ENCODE peak calls at places on chromosomes 12 and 14, in eight cellular contexts. M is heart right ventricle, L is brain microvascular endothelial cell, F is cardiac fibroblast, Q is H1, H is lung, K is astrocyte, I is neural progenitor cell. T is an unnamed sample.

GRCh38 chr14:92880851-92881250 is 42.1 kb upstream of the CHGA start:
- DNase-seq in M (no peak), K (peak; percentile 2), I (peak; percentile 69), F (peak; percentile 69), Q (peak; percentile 58), H (no peak), L (peak; percentile 17), T (peak; percentile 83)

GRCh38 chr12:91899056-91899455 is 246.6 kb downstream of the BTG1 start:
- DNase-seq in M (no peak), H (no peak), K (no peak), Q (no peak), L (no peak), I (no peak), F (no peak), T (no peak)

GRCh38 chr12:64656429-64656828 is 46.1 kb downstream of the RASSF3 start:
- DNase-seq in M (no peak), I (no peak), H (no peak), K (peak; percentile 27), Q (no peak), L (peak; percentile 28), F (no peak), T (no peak)

GRCh38 chr12:89709994-89710872 is 1.6 kb upstream of the ATP2B1 start:
- DNase-seq in I (peak; percentile 77), H (peak; percentile 67), K (no peak), M (peak; percentile 67), F (peak; percentile 72), L (peak; percentile 28), Q (peak; percentile 83), T (peak; percentile 47)

GRCh38 chr12:70822431-70822830 is 98.1 kb downstream of the PTPRR start:
- DNase-seq in K (no peak), Q (no peak), F (no peak), I (no peak), M (no peak), H (no peak), L (no peak), T (no peak)

GRCh38 chr12:45227668-45228067 is 11.8 kb downstream of the ANO6 start:
- DNase-seq in F (no peak), L (no peak), I (no peak), H (no peak), M (no peak), K (no peak), Q (no peak), T (no peak)

GRCh38 chr14:69803753-69804152 is 6.7 kb upstream of the SLC10A1 start:
- DNase-seq in H (no peak), K (no peak), I (no peak), Q (no peak), M (no peak), F (no peak), L (no peak), T (peak; percentile 19)

GRCh38 chr12:12501121-12501520 is 61.5 kb downstream of the DUSP16 start:
- DNase-seq in Q (no peak), M (no peak), H (no peak), K (no peak), L (no peak), I (no peak), F (no peak), T (no peak)

GRCh38 chr14:99603471-99603933 is 505 bp downstream of the CCDC85C start:
- DNase-seq in F (peak; percentile 39), H (no peak), K (peak; percentile 41), Q (peak; percentile 71), L (no peak), I (peak; percentile 77), M (peak; percentile 43), T (peak; percentile 54)

GRCh38 chr14:99600232-99600888 is 3.6 kb downstream of the CCDC85C start:
- DNase-seq in F (no peak), M (no peak), K (no peak), I (no peak), Q (no peak), L (no peak), H (no peak), T (no peak)

GRCh38 chr14:99602788-99603415 is 1.1 kb downstream of the CCDC85C start:
- DNase-seq in F (no peak), K (no peak), I (peak; percentile 50), M (no peak), L (no peak), H (no peak), Q (no peak), T (no peak)

GRCh38 chr14:99601301-99601945 is 2.6 kb downstream of the CCDC85C start:
- DNase-seq in L (no peak), M (no peak), H (peak; percentile 68), F (peak; percentile 12), I (no peak), K (peak; percentile 59), Q (no peak), T (no peak)

DNA sequence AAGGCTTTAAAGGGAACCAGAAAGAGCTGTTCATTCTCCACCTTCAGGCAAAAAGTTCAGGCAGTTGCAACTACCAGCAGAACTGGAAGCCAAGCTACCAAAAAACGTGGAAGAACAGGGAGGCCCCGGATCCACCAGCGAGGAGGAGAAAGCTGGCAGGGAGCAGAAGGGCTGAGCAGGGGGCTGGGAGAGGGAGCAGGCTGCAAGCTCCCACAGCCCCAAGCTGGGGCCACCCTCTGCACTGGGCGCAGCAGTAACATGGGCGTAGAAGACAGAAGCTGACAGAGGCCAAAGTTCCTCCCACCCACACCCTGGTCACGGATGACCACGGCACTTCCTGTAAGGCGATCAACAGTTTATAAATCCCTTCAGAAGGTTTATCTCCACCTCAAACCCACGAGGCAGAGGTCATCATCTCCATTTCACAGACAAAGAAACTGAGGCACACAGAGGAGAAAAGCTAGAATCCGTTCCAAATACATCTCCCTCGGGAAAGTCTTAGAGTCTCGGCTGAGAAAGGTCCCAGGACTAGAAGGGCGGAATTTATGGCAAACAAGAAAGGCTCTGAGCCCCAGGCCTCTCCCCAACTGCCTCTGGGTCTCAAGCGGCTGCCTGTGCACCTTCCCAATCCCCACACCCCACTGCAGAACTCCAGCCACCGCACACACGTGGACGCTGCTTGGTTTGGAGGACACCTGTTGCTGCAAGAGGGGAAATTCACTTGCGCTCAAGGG is 1.8 kb downstream of the CCDC85C start:
- DNase-seq in Q (no peak), K (peak; percentile 25), H (peak; percentile 41), M (no peak), I (peak; percentile 30), L (no peak), F (no peak), T (peak; percentile 41)
- H3K4me3 ChIP-seq in Q (peak overlapping the region; percentile 73), K (peak overlapping the region; percentile 58), H (peak overlapping the region; percentile 59), M (peak overlapping the region; percentile 41), I (peak overlapping the region; percentile 73), L (no peak overlapping the region), F (peak overlapping the region; percentile 9), T (peak overlapping the region; percentile 65)

DNA sequence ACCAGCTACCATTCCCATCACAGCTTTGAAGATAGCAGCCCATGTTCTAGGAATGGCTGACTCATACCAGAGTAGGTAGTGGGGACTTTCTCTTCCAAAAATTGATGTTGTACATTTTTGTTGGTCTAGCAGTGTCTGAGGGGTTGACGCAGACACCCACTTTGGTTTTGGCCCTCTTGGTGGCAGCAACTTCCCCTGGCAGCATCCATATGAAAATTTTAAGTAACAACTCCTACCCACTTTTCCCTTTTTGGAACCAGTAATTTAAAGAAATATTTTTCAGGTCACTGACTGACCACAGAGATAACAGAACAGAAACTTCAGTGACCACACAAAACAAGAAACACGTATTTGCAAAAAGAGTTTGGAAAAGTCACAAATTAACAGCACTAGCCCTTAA is 162.0 kb upstream of the TMCC3 start:
- DNase-seq in L (no peak), M (no peak), H (no peak), F (no peak), Q (no peak), K (peak; percentile 16), I (no peak), T (no peak)
- H3K4me3 ChIP-seq in L (no peak overlapping the region), M (no peak overlapping the region), H (no peak overlapping the region), F (no peak overlapping the region), Q (no peak overlapping the region), K (no peak overlapping the region), I (no peak overlapping the region), T (no peak overlapping the region)

DNA sequence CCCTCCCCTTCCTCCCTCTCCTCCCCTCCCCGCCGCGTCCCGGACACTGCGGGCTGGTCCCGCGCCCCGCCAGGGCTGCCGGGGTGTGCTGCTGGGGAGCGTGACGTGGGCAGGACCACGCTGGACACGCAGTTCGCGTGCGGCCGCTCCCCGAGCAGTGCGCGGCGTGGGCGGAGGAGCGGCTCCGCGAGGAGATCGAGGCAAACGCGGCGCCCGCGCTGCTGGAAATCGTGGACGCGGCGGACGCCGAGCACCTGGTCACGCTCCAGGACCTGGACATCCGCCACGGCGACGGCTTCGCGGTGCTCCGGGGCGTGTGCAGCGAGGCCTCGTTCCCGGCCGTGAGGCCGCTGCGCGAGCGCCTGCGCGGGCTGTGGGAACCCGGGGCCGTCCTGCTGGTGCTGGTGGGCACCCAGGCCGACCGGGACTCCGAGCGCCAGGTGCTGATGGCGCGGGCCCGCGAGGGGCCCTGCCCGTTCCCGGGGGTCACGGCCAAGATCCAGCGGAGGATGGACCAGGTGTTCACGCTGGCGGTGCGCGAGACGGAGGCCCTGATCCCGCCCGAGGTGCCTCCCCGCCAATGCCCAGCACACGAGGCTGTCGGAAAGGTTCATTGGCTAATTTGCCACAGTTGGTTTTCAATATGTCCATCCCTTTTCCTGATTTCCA is 84.3 kb downstream of the TNFAIP2 start:
- DNase-seq in L (no peak), K (peak; percentile 8), H (no peak), Q (no peak), I (peak; percentile 45), F (no peak), M (peak; percentile 56), T (no peak)
- H3K4me3 ChIP-seq in L (peak overlapping the region; percentile 20), K (peak overlapping the region; percentile 23), H (peak overlapping the region; percentile 0), Q (peak overlapping the region; percentile 76), I (peak overlapping the region; percentile 57), F (peak overlapping the region; percentile 35), M (peak overlapping the region; percentile 33), T (no peak overlapping the region)

GRCh38 chr12:132602578-132603239 is 7.7 kb downstream of the LRCOL1 start:
- DNase-seq in M (peak; percentile 58), K (no peak), L (peak; percentile 14), F (no peak), Q (no peak), H (no peak), I (peak; percentile 53), T (no peak)

GRCh38 chr12:132597333-132598283 is 12.8 kb downstream of the LRCOL1 start:
- DNase-seq in H (no peak), Q (peak; percentile 62), F (peak; percentile 59), K (peak; percentile 31), I (peak; percentile 76), L (peak; percentile 17), M (peak; percentile 62), T (peak; percentile 48)

GRCh38 chr12:132603240-132604107 is 6.9 kb downstream of the LRCOL1 start:
- DNase-seq in M (no peak), H (no peak), F (no peak), I (no peak), K (no peak), Q (no peak), L (no peak), T (no peak)

GRCh38 chr12:132601171-132601883 is 9.1 kb downstream of the LRCOL1 start:
- DNase-seq in L (no peak), H (no peak), M (no peak), Q (no peak), K (no peak), I (no peak), F (no peak), T (no peak)

DNA sequence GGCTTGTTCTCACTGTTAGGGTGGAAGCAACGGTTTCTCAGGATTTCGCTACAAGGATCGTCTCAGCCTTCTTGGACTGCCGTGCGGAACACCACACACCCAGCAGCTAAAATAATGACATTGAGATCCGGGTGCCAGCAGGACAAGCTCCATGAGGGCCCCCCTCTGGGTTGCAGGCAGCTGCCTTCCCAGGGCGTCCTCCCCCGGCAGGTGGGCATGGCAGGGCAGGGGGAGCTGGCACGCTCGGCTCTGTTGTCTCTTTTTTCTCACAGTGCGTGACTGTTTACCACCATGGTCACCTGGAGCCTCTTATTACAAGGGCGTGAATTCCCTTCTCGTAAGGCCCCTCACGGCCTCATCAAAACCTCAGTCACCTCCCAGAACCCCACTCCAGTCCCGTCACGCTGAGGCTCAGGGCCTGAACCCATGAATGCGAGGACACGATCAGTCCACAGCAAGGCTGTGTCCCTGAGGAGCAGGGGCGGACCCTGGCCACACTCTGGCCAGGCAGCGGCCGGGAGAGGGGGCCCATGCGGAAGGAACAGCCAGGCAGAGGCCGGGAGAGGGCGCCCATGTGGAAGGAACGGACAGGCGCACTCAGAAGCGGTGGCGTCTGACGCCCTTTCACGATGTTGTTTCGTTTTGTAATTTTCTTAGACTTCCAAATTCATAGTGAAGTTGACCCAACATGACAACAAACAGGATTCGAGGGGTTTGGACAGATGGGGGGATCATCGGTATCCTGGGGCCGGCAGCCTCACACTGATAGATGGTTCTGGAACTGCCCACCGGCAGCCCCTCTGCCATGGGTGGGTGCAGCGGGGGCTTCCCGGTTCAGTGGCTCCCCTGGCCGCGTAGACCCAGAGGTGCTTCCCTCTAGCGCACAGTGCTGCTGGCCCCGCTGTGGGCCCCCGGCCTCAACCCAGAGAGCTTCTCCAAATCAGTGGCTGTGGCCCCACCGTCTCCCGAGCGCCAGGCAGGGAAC is 10.0 kb downstream of the LRCOL1 start:
- DNase-seq in L (peak; percentile 55), I (peak; percentile 89), F (peak; percentile 75), H (peak; percentile 54), Q (peak; percentile 81), M (peak; percentile 76), K (peak; percentile 44), T (peak; percentile 43)
- H3K4me3 ChIP-seq in L (peak overlapping the region; percentile 53), I (no peak overlapping the region), F (peak overlapping the region; percentile 54), H (peak overlapping the region; percentile 23), Q (no peak overlapping the region), M (peak overlapping the region; percentile 33), K (peak overlapping the region; percentile 59), T (peak overlapping the region; percentile 34)